ENCODE peak calls at places on chromosomes 3 and 15, in six cellular contexts. T is epithelial cell of prostate; M is fibroblast of lung; A is GM23248; C is endodermal cell; H is CD4-positive, alpha-beta memory T cell. E is an unnamed sample.

GRCh38 chr3:194689493-194689901 is 3.8 kb downstream of the FAM43A start:
- DNase-seq in T (no peak), M (peak), A (peak), C (no peak), H (no peak), E (no peak)

GRCh38 chr3:12948891-12949711 is 107.7 kb upstream of the RPL32 start:
- DNase-seq in T (no peak), M (peak), A (peak), C (no peak), H (peak), E (no peak)

GRCh38 chr3:60948488-60948887 is 302.8 kb downstream of the FHIT start:
- DNase-seq in T (no peak), M (peak), A (peak), C (no peak), H (no peak), E (no peak)

GRCh38 chr3:105836533-105836932 is 32.3 kb downstream of the CBLB start:
- DNase-seq in T (no peak), M (peak), A (peak), C (no peak), H (no peak), E (no peak)

GRCh38 chr15:88649286-88649733 is 10.5 kb downstream of the ISG20 start:
- DNase-seq in T (no peak), M (peak), A (peak), C (no peak), H (peak), E (peak)

GRCh38 chr3:182807056-182807455 is 13.8 kb downstream of the ATP11B start:
- DNase-seq in T (no peak), M (no peak), A (no peak), C (no peak), H (no peak), E (no peak)

GRCh38 chr3:123635220-123635619 is 50.4 kb upstream of the HACD2 start:
- DNase-seq in T (no peak), M (no peak), A (no peak), C (peak), H (no peak), E (no peak)

GRCh38 chr3:12049675-12050074 is 45.5 kb downstream of the SYN2 start:
- DNase-seq in T (no peak), M (peak), A (peak), C (no peak), H (no peak), E (no peak)

GRCh38 chr3:125334675-125335560 is 40.2 kb downstream of the ZNF148 start:
- DNase-seq in T (no peak), M (no peak), A (no peak), C (no peak), H (no peak), E (no peak)

GRCh38 chr3:48739617-48739954 is 22.6 kb upstream of the IP6K2 start:
- DNase-seq in T (no peak), M (no peak), A (no peak), C (no peak), H (no peak), E (no peak)

GRCh38 chr3:48738144-48738536 is 21.1 kb upstream of the IP6K2 start:
- DNase-seq in T (no peak), M (peak), A (no peak), C (no peak), H (no peak), E (no peak)

GRCh38 chr3:48743773-48744172 is 26.8 kb upstream of the IP6K2 start:
- DNase-seq in T (no peak), M (no peak), A (no peak), C (no peak), H (no peak), E (no peak)

GRCh38 chr3:48739955-48740823 is 23.2 kb upstream of the IP6K2 start:
- DNase-seq in T (no peak), M (peak), A (peak), C (peak), H (peak), E (peak)

DNA sequence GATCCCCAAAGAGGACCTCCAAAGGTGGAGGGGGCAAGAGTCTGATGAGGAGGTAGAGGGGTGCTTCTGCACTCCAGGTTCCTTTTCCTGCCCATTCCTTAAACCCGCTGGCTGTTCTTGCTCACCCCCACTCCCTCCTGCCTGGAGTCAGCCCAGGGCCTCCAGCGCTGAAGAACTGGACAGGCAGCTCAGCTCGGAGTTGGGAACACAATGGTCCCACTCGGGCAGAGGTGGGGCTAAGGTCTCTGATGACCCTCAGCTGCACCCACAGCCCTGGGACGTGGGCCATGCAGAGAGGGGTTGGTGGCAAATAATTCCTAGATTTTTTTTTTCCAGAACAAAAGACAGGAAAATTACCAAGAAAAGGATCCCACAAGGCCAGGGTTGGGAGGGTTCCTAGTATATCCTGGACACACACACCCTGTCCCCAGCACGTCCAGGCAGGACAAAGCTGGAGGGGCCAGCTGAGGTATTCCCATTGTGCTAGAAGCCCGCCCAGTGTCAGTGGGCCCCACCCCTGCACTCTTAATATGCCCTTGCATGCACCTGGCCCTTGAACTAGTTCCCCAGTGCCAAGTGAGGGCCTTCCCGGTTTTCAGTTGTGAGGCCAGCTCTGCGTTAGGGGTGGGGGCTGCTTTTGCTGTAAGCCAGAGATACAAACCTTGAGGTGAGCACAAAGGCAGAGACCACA is 22.1 kb upstream of the IP6K2 start:
- DNase-seq in T (no peak), M (no peak), A (no peak), C (no peak), H (no peak), E (no peak)
- H3K27ac ChIP-seq in T (no peak), M (no peak), A (no peak), C (no peak), H (no peak), E (no peak)

DNA sequence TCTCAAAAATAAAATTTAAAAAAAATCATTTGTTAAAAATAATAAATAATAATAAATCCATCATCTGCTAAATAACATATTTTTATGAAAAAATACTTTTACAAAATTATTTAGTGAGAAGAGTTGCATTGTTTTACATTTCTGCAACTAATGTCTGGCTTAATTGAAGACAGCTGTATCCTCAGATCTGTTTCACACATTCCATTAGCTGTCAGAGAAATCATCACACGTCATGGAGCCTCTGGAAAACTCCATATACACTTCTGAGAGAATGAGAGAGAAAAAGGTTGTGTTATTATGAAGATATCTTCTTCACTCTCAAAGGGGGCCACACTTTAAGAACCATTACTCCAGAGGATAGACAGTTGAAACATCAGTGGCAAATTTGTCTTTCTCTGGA is 40.8 kb downstream of the CMSS1 start:
- DNase-seq in T (no peak), M (no peak), A (no peak), C (no peak), H (no peak), E (no peak)
- H3K27ac ChIP-seq in T (no peak), M (peak), A (peak), C (no peak), H (no peak), E (no peak)

GRCh38 chr15:45094358-45094730 is 19.6 kb downstream of the DUOX2 start:
- DNase-seq in T (no peak), M (no peak), A (peak), C (no peak), H (no peak), E (no peak)
- H3K27ac ChIP-seq in T (no peak), M (no peak), A (no peak), C (no peak), H (no peak), E (no peak)

DNA sequence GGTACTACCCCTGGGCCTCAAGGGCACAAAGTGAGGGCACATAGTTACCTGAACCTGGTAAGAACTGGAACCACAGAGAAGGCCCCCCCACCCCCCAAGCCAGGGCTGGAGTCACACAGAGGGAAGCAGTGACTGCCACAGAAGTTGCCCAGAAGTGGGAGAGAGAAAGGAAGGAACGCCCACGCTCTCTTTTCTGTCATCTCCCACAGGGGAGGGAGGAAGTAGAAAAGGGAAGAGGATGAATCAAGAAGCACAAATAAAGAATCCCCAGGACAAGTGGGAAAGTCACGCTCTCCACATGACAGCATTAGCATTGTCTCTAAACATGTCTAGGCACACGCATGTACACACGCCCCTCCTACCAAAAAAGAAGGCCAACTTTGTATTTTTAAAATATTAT is 114.7 kb upstream of the FRMD4B start:
- DNase-seq in T (no peak), M (no peak), A (no peak), C (no peak), H (no peak), E (no peak)
- H3K27ac ChIP-seq in T (peak), M (no peak), A (no peak), C (no peak), H (no peak), E (no peak)

GRCh38 chr15:53581513-53581912 is 177.9 kb downstream of the WDR72 start:
- DNase-seq in T (no peak), M (no peak), A (no peak), C (no peak), H (no peak), E (no peak)
- H3K27ac ChIP-seq in T (no peak), M (no peak), A (no peak), C (no peak), H (no peak), E (no peak)